ENCODE peak calls at places on chromosomes 6 and 20, in four cellular contexts. I is heart left ventricle, D is transverse colon, N is A172. H is an unnamed sample.

GRCh38 chr6:54847799-54848597 is 1.4 kb downstream of the FAM83B start:
- DNase-seq in N (peak), D (no peak), I (no peak), H (no peak)

GRCh38 chr6:24432611-24433010 is 29.9 kb downstream of the MRS2 start:
- DNase-seq in D (no peak), I (no peak), N (no peak), H (no peak)

GRCh38 chr20:17646901-17647301 is 35.1 kb downstream of the RRBP1 start:
- DNase-seq in D (no peak), N (no peak), I (no peak), H (no peak)

GRCh38 chr6:12356431-12356830 is 66.3 kb downstream of the EDN1 start:
- DNase-seq in I (no peak), D (no peak), N (no peak), H (no peak)

GRCh38 chr20:59850018-59850641 is 83.3 kb downstream of the SYCP2 start:
- DNase-seq in N (peak), D (no peak), I (no peak), H (peak)

GRCh38 chr20:50670126-50670862 is 21.0 kb downstream of the RIPOR3 start:
- DNase-seq in I (no peak), N (peak), D (no peak), H (no peak)

GRCh38 chr6:31042801-31043200 is 32.5 kb downstream of the MUC22 start:
- DNase-seq in N (no peak), D (peak), I (peak), H (no peak)

GRCh38 chr6:11062715-11063114 is 18.6 kb upstream of the ELOVL2 start:
- DNase-seq in I (no peak), D (no peak), N (no peak), H (no peak)

GRCh38 chr20:61682114-61682997 is 383.3 kb downstream of the TAF4 start:
- DNase-seq in N (no peak), D (no peak), I (no peak), H (no peak)

GRCh38 chr6:114342086-114342825 is 567 bp downstream of the HS3ST5 start:
- DNase-seq in D (peak), N (peak), I (no peak), H (no peak)

GRCh38 chr6:53107091-53107490 is 41.5 kb downstream of the GCM1 start:
- DNase-seq in I (no peak), N (peak), D (no peak), H (no peak)

GRCh38 chr6:142706200-142706599 is 238.8 kb downstream of the HIVEP2 start:
- DNase-seq in I (no peak), D (no peak), N (no peak), H (no peak)

GRCh38 chr6:38997128-38997761 is 51.3 kb upstream of the GLP1R start:
- DNase-seq in D (no peak), N (no peak), I (no peak), H (no peak)

GRCh38 chr6:52130440-52130839 is 43.0 kb upstream of the PKHD1 start:
- DNase-seq in N (no peak), D (no peak), I (no peak), H (no peak)

GRCh38 chr6:169101981-169102380 is 151.7 kb downstream of the THBS2 start:
- DNase-seq in I (no peak), N (peak), D (no peak), H (peak)

GRCh38 chr20:58407201-58407873 is 18.3 kb downstream of the VAPB start:
- DNase-seq in I (no peak), N (peak), D (no peak), H (no peak)

GRCh38 chr20:5919634-5920544 is 30.4 kb downstream of the TRMT6 start:
- DNase-seq in I (no peak), D (no peak), N (peak), H (no peak)

GRCh38 chr20:4235512-4236043 is 220.2 kb upstream of the RNF24 start:
- DNase-seq in N (no peak), D (no peak), I (no peak), H (no peak)